ENCODE peak calls at places on chromosomes 16 and 17, in nine cellular contexts. J, L, M, P, C, Q, X, B and G are unnamed samples.
A peak's percentile ranks its signal among the peaks of the same experiment; 100 is the strongest.

GRCh38 chr16:73082608-73083007 is 34.7 kb upstream of the ZFHX3 start:
- DNase-seq in B (no peak), P (no peak), J (no peak), C (peak; percentile 67), L (peak; percentile 77), Q (no peak), X (no peak), M (no peak), G (no peak)

GRCh38 chr16:13307255-13307654 is 405.9 kb downstream of the SHISA9 start:
- DNase-seq in P (no peak), Q (no peak), L (no peak), J (no peak), M (no peak), B (no peak), X (no peak), C (no peak), G (no peak)

GRCh38 chr16:54286330-54287017 is at the start of gene IRX3:
- DNase-seq in C (peak; percentile 99), L (no peak), Q (no peak), B (no peak), J (peak; percentile 44), X (no peak), P (peak; percentile 91), M (no peak), G (peak; percentile 90)

GRCh38 chr17:18974407-18975149 is 22.6 kb downstream of the SLC5A10 start:
- DNase-seq in Q (no peak), X (no peak), J (no peak), M (no peak), B (no peak), P (no peak), L (no peak), C (no peak), G (no peak)

GRCh38 chr17:74987909-74988711 is 678 bp downstream of the CDR2L start:
- DNase-seq in B (peak; percentile 77), C (peak; percentile 52), Q (peak; percentile 46), X (peak; percentile 73), P (peak; percentile 89), L (peak; percentile 95), J (peak; percentile 64), M (no peak), G (peak; percentile 97)

GRCh38 chr17:6752068-6752909 is 3.6 kb upstream of the XAF1 start:
- DNase-seq in X (no peak), M (no peak), B (no peak), P (no peak), L (peak; percentile 80), J (no peak), Q (no peak), C (peak; percentile 93), G (peak; percentile 76)

GRCh38 chr17:60102632-60103047 is 23.9 kb upstream of the HEATR6 start:
- DNase-seq in J (no peak), L (no peak), C (peak; percentile 44), B (no peak), P (no peak), X (no peak), M (no peak), Q (peak; percentile 49), G (no peak)

GRCh38 chr17:17730250-17730935 is 49.1 kb downstream of the RAI1 start:
- DNase-seq in B (no peak), M (no peak), P (no peak), J (no peak), X (no peak), Q (no peak), L (no peak), C (no peak), G (no peak)

GRCh38 chr17:50593321-50593720 is 32.8 kb downstream of the CACNA1G start:
- DNase-seq in X (no peak), P (no peak), Q (no peak), B (no peak), L (no peak), J (peak; percentile 80), M (no peak), C (no peak), G (no peak)

GRCh38 chr17:1908699-1909309 is 79.0 kb downstream of the RPA1 start:
- DNase-seq in Q (peak; percentile 31), J (peak; percentile 76), M (no peak), C (peak; percentile 65), L (peak; percentile 75), B (peak; percentile 28), X (peak; percentile 38), P (no peak), G (peak; percentile 89)

GRCh38 chr16:81602377-81602776 is 157.8 kb downstream of the CMIP start:
- DNase-seq in X (no peak), Q (no peak), B (no peak), L (no peak), J (no peak), P (peak; percentile 35), M (no peak), C (no peak), G (no peak)

GRCh38 chr17:82531431-82531881 is 11.9 kb downstream of the FOXK2 start:
- DNase-seq in J (no peak), Q (no peak), L (no peak), X (no peak), M (no peak), C (no peak), P (no peak), B (no peak), G (no peak)

GRCh38 chr16:81711609-81712329 is 67.3 kb upstream of the PLCG2 start:
- DNase-seq in P (no peak), C (peak; percentile 89), B (peak; percentile 57), J (no peak), L (peak; percentile 81), M (no peak), Q (no peak), X (no peak), G (no peak)

GRCh38 chr16:60074378-60074777 is 1340.3 kb upstream of the GOT2 start:
- DNase-seq in Q (no peak), L (no peak), P (no peak), J (no peak), B (no peak), M (no peak), C (no peak), X (no peak), G (no peak)

GRCh38 chr17:81419333-81419885 is 24.2 kb downstream of the BAHCC1 start:
- DNase-seq in C (no peak), Q (no peak), B (peak; percentile 83), L (peak; percentile 96), M (no peak), P (peak; percentile 95), X (peak; percentile 72), J (peak; percentile 76), G (peak; percentile 73)
- TF ChIP-seq POLR2A in C (no peak), Q (peak; percentile 36), B (no peak), L (no peak), M (no peak), P (no peak), X (no peak), J (peak; percentile 68), G (no peak)

GRCh38 chr17:58615768-58616659 is 75.8 kb downstream of the TEX14 start:
- DNase-seq in P (no peak), Q (no peak), B (no peak), X (no peak), C (no peak), L (no peak), J (no peak), M (peak; percentile 71), G (no peak)
- TF ChIP-seq POLR2A in P (no peak), Q (no peak), B (no peak), X (no peak), C (no peak), L (no peak), J (no peak), M (no peak), G (no peak)

GRCh38 chr17:78127888-78128615 is 503 bp downstream of the TMC6 start:
- DNase-seq in J (peak; percentile 35), B (peak; percentile 79), M (no peak), C (peak; percentile 61), X (no peak), P (no peak), L (peak; percentile 65), Q (no peak), G (no peak)
- TF ChIP-seq POLR2A in J (no peak), B (peak; percentile 81), M (peak; percentile 48), C (no peak), X (no peak), P (no peak), L (no peak), Q (peak; percentile 2), G (no peak)

GRCh38 chr17:8188408-8188839 is 1.6 kb downstream of the BORCS6 start:
- DNase-seq in L (no peak), C (no peak), X (no peak), P (peak; percentile 63), B (no peak), Q (peak; percentile 35), J (peak; percentile 26), M (no peak), G (peak; percentile 87)

GRCh38 chr17:8190506-8190905 is 526 bp upstream of the BORCS6 start:
- DNase-seq in P (no peak), Q (no peak), L (no peak), M (no peak), J (no peak), B (no peak), C (no peak), X (no peak), G (no peak)

GRCh38 chr17:8189711-8190477 is at the start of gene BORCS6:
- DNase-seq in Q (peak; percentile 99), C (peak; percentile 96), M (peak; percentile 94), B (peak; percentile 74), L (peak; percentile 100), P (peak; percentile 97), X (peak; percentile 96), J (peak; percentile 97), G (peak; percentile 98)

GRCh38 chr17:8189041-8189710 is 804 bp downstream of the BORCS6 start:
- DNase-seq in J (peak; percentile 40), M (no peak), L (no peak), B (no peak), P (peak; percentile 73), C (no peak), Q (peak; percentile 42), X (no peak), G (peak; percentile 92)

DNA sequence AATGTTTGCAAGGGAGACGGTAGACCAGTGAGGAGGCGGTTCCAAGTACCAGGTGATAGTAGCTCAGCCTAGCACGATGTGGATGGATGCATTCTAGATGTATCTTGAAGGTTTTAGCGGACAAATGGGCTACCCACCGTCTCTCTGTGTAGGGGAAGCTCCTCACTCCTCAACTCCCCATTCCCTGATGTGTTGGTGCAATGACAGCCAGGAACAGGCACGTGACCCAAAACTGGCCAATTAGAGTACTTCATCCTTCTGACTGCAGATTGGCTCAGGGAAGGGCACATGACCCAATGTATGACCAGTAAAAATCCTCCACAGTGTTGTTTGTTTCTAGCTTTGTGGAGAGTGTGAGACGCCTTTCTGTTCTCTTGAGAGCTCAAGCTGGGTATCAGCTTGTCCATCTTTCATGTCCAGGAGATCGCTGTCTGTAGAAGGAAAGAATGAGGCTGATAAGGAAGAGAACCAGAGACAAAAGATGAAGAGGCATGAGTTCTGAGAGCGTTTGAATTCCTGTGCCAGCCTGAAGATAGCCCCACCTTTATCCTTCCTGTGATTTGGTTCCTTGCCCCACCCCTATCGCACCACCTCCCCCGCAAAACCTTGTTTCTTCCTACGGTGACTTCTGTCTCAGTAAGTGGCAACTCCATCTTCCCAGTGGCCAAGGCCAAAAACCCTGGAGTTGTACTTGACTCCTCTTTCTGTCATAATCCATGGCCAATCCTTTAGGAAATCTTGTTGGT is 2.3 kb upstream of the BORCS6 start:
- DNase-seq in Q (peak; percentile 73), C (peak; percentile 85), P (no peak), L (peak; percentile 96), B (peak; percentile 75), X (peak; percentile 78), M (peak; percentile 87), J (peak; percentile 82), G (peak; percentile 96)
- TF ChIP-seq POLR2A in Q (peak; percentile 81), C (peak; percentile 50), P (no peak), L (peak; percentile 55), B (peak; percentile 73), X (peak; percentile 92), M (peak; percentile 79), J (peak; percentile 69), G (no peak)